ENCODE peak calls at places on chromosomes 4 and X, in ten cellular contexts. G, V, B, P, C, S, D, Q, L and W are unnamed samples.

GRCh38 chrX:74451450-74452198 is 30.3 kb downstream of the SLC16A2 start:
- DNase-seq in C (no peak), L (no peak), Q (peak), G (no peak), P (no peak), V (no peak), S (no peak), B (no peak), D (no peak), W (no peak)

GRCh38 chr4:138981930-138982390 is 33.6 kb upstream of the NOCT start:
- DNase-seq in V (no peak), L (peak), D (no peak), S (no peak), G (no peak), B (no peak), Q (no peak), P (no peak), C (no peak), W (no peak)

GRCh38 chr4:8544741-8545438 is 35.3 kb upstream of the GPR78 start:
- DNase-seq in D (peak), Q (no peak), C (no peak), S (no peak), L (peak), B (no peak), P (no peak), G (no peak), V (no peak), W (no peak)

GRCh38 chr4:37977471-37978452 is 17.6 kb downstream of the PTTG2 start:
- DNase-seq in D (peak), L (peak), P (peak), B (peak), V (peak), G (peak), C (peak), S (peak), Q (peak), W (peak)

GRCh38 chrX:128698528-128698927 is 646.3 kb upstream of the ACTRT1 start:
- DNase-seq in C (no peak), V (no peak), B (no peak), G (no peak), Q (no peak), P (no peak), D (no peak), S (no peak), L (no peak), W (peak)

GRCh38 chrX:73561791-73562190 is 1.2 kb upstream of the CHIC1 start:
- DNase-seq in C (no peak), G (no peak), V (no peak), D (no peak), L (peak), S (peak), Q (no peak), B (no peak), P (no peak), W (no peak)

GRCh38 chrX:48461830-48462229 is 8.2 kb downstream of the SLC38A5 start:
- DNase-seq in L (no peak), S (no peak), G (no peak), V (no peak), P (no peak), B (no peak), D (no peak), C (no peak), Q (no peak), W (no peak)

GRCh38 chr4:87032884-87033533 is 98.2 kb downstream of the AFF1 start:
- DNase-seq in S (no peak), D (no peak), V (no peak), B (no peak), P (no peak), G (no peak), C (no peak), L (peak), Q (no peak), W (no peak)

GRCh38 chr4:183458005-183458404 is 13.6 kb downstream of the CDKN2AIP start:
- DNase-seq in B (no peak), Q (no peak), L (no peak), P (no peak), C (no peak), G (no peak), V (no peak), S (no peak), D (no peak), W (no peak)

GRCh38 chr4:94905511-94905910 is 147.8 kb downstream of the BMPR1B start:
- DNase-seq in B (no peak), Q (no peak), V (no peak), D (no peak), G (no peak), S (no peak), L (no peak), P (no peak), C (no peak), W (no peak)

GRCh38 chr4:1166509-1167243 is 5.7 kb downstream of the SPON2 start:
- DNase-seq in P (no peak), C (no peak), G (no peak), Q (no peak), V (no peak), D (no peak), L (no peak), S (no peak), B (no peak), W (no peak)

GRCh38 chr4:74483226-74483911 is 38.4 kb downstream of the AREG start:
- DNase-seq in S (no peak), C (no peak), D (no peak), V (no peak), G (no peak), Q (no peak), B (no peak), L (no peak), P (no peak), W (no peak)